ENCODE peak calls at places on chromosomes 12 and 14, in six cellular contexts. E, W, L, F, U and K are unnamed samples.

GRCh38 chr12:73935817-73936216 is 601.8 kb upstream of the ATXN7L3B start:
- DNase-seq in E (no peak), W (no peak), L (no peak), F (no peak), U (peak; percentile 42), K (no peak)

GRCh38 chr12:1948883-1949282 is 30.4 kb upstream of the CACNA2D4 start:
- DNase-seq in E (no peak), W (no peak), L (no peak), F (no peak), U (no peak), K (no peak)

GRCh38 chr14:87013583-87013982 is 979.4 kb downstream of the GALC start:
- DNase-seq in E (no peak), W (peak; percentile 46), L (peak; percentile 16), F (no peak), U (peak; percentile 74), K (peak; percentile 19)

GRCh38 chr14:91996951-91997371 is 42.9 kb downstream of the TRIP11 start:
- DNase-seq in E (no peak), W (peak; percentile 95), L (peak; percentile 26), F (no peak), U (peak; percentile 89), K (peak; percentile 78)

GRCh38 chr12:57372233-57372632 is 58.6 kb downstream of the R3HDM2 start:
- DNase-seq in E (no peak), W (peak; percentile 18), L (no peak), F (no peak), U (no peak), K (no peak)

GRCh38 chr14:57848353-57848752 is 17.5 kb downstream of the SLC35F4 start:
- DNase-seq in E (no peak), W (no peak), L (no peak), F (no peak), U (no peak), K (no peak)

GRCh38 chr14:91482278-91483023 is 27.7 kb downstream of the PPP4R3A start:
- DNase-seq in E (no peak), W (peak; percentile 10), L (peak; percentile 39), F (no peak), U (peak; percentile 71), K (no peak)

GRCh38 chr12:5505751-5506150 is 73.8 kb downstream of the NTF3 start:
- DNase-seq in E (no peak), W (no peak), L (no peak), F (no peak), U (no peak), K (no peak)

GRCh38 chr12:112116232-112117060 is 7.9 kb upstream of the NAA25 start:
- DNase-seq in E (no peak), W (no peak), L (no peak), F (peak; percentile 64), U (no peak), K (peak; percentile 53)

GRCh38 chr12:91877022-91877421 is 268.6 kb downstream of the BTG1 start:
- DNase-seq in E (no peak), W (no peak), L (no peak), F (peak; percentile 51), U (no peak), K (no peak)

GRCh38 chr14:52241102-52241793 is 26.2 kb upstream of the PTGDR start:
- DNase-seq in E (no peak), W (peak; percentile 73), L (peak; percentile 36), F (no peak), U (peak; percentile 92), K (peak; percentile 15)

GRCh38 chr14:68349900-68350323 is 443.0 kb downstream of the ZFP36L1 start:
- DNase-seq in E (peak; percentile 35), W (no peak), L (peak; percentile 81), F (no peak), U (peak; percentile 70), K (no peak)

GRCh38 chr12:6699989-6700645 is 498 bp downstream of the PIANP start:
- DNase-seq in E (no peak), W (no peak), L (no peak), F (no peak), U (peak; percentile 55), K (no peak)

GRCh38 chr12:119624971-119625370 is 31.4 kb downstream of the TMEM233 start:
- DNase-seq in E (no peak), W (no peak), L (no peak), F (no peak), U (no peak), K (no peak)

GRCh38 chr14:89319687-89320086 is 97.3 kb downstream of the FOXN3 start:
- DNase-seq in E (peak; percentile 75), W (no peak), L (no peak), F (no peak), U (no peak), K (no peak)

GRCh38 chr14:33986804-33987203 is 35.9 kb upstream of the EGLN3 start:
- DNase-seq in E (no peak), W (peak; percentile 57), L (peak; percentile 36), F (no peak), U (peak; percentile 13), K (peak; percentile 83)

GRCh38 chr12:27615331-27615891 is 80.8 kb upstream of the REP15 start:
- DNase-seq in E (no peak), W (peak; percentile 81), L (no peak), F (no peak), U (peak; percentile 78), K (no peak)

GRCh38 chr12:116599285-116600122 is 40.3 kb downstream of the MAP1LC3B2 start:
- DNase-seq in E (no peak), W (peak; percentile 32), L (peak; percentile 20), F (peak; percentile 82), U (peak; percentile 89), K (peak; percentile 24)
- H3K4me3 ChIP-seq in E (peak overlapping the region; percentile 30), W (peak overlapping the region; percentile 15), L (peak overlapping the region; percentile 44), F (no peak overlapping the region), U (peak overlapping the region; percentile 66), K (peak overlapping the region; percentile 16)

GRCh38 chr14:24339284-24340151 is at the start of gene RIPK3:
- DNase-seq in E (no peak), W (no peak), L (no peak), F (peak; percentile 87), U (no peak), K (no peak)
- H3K4me3 ChIP-seq in E (no peak within 1 kb of the TSS), W (peak within 1 kb of the TSS; percentile 37), L (no peak within 1 kb of the TSS), F (peak within 1 kb of the TSS; percentile 68), U (peak within 1 kb of the TSS; percentile 81), K (peak within 1 kb of the TSS; percentile 9)

GRCh38 chr14:49583629-49584028 is 2.6 kb downstream of the RPS29 start:
- DNase-seq in E (no peak), W (no peak), L (no peak), F (no peak), U (no peak), K (no peak)
- H3K4me3 ChIP-seq in E (no peak overlapping the region), W (no peak overlapping the region), L (peak overlapping the region; percentile 95), F (no peak overlapping the region), U (peak overlapping the region; percentile 95), K (no peak overlapping the region)

GRCh38 chr12:89707992-89708792 is 446 bp downstream of the ATP2B1 start:
- DNase-seq in E (no peak), W (no peak), L (no peak), F (peak; percentile 72), U (peak; percentile 63), K (no peak)

GRCh38 chr12:89709157-89709993 is 737 bp upstream of the ATP2B1 start:
- DNase-seq in E (peak; percentile 94), W (peak; percentile 98), L (peak; percentile 99), F (peak; percentile 99), U (peak; percentile 100), K (peak; percentile 97)

GRCh38 chr12:89708793-89709156 is at the start of gene ATP2B1:
- DNase-seq in E (no peak), W (peak; percentile 59), L (peak; percentile 61), F (peak; percentile 94), U (peak; percentile 94), K (peak; percentile 53)

GRCh38 chr12:89709994-89710872 is 1.6 kb upstream of the ATP2B1 start:
- DNase-seq in E (no peak), W (peak; percentile 14), L (no peak), F (no peak), U (peak; percentile 69), K (no peak)

GRCh38 chr12:89710873-89711179 is 2.2 kb upstream of the ATP2B1 start:
- DNase-seq in E (no peak), W (no peak), L (no peak), F (no peak), U (no peak), K (no peak)
- H3K4me3 ChIP-seq in E (no peak overlapping the region), W (peak overlapping the region; percentile 94), L (peak overlapping the region; percentile 81), F (no peak overlapping the region), U (peak overlapping the region; percentile 99), K (no peak overlapping the region)

GRCh38 chr14:73758392-73759182 is 44.4 kb upstream of the PNMA1 start:
- DNase-seq in E (no peak), W (no peak), L (no peak), F (peak; percentile 89), U (peak; percentile 74), K (no peak)

GRCh38 chr14:73759183-73759713 is 45.1 kb upstream of the PNMA1 start:
- DNase-seq in E (no peak), W (no peak), L (no peak), F (peak; percentile 83), U (peak; percentile 79), K (no peak)

GRCh38 chr14:73757381-73757780 is 43.2 kb upstream of the PNMA1 start:
- DNase-seq in E (no peak), W (no peak), L (no peak), F (no peak), U (no peak), K (no peak)

GRCh38 chr14:73759714-73760597 is 45.8 kb upstream of the PNMA1 start:
- DNase-seq in E (peak; percentile 90), W (peak; percentile 97), L (peak; percentile 97), F (peak; percentile 98), U (peak; percentile 99), K (peak; percentile 95)

GRCh38 chr14:73757876-73758391 is 43.8 kb upstream of the PNMA1 start:
- DNase-seq in E (no peak), W (no peak), L (no peak), F (no peak), U (peak; percentile 35), K (no peak)
- H3K4me3 ChIP-seq in E (peak overlapping the region; percentile 69), W (peak overlapping the region; percentile 79), L (peak overlapping the region; percentile 91), F (peak overlapping the region; percentile 87), U (peak overlapping the region; percentile 86), K (peak overlapping the region; percentile 70)

DNA sequence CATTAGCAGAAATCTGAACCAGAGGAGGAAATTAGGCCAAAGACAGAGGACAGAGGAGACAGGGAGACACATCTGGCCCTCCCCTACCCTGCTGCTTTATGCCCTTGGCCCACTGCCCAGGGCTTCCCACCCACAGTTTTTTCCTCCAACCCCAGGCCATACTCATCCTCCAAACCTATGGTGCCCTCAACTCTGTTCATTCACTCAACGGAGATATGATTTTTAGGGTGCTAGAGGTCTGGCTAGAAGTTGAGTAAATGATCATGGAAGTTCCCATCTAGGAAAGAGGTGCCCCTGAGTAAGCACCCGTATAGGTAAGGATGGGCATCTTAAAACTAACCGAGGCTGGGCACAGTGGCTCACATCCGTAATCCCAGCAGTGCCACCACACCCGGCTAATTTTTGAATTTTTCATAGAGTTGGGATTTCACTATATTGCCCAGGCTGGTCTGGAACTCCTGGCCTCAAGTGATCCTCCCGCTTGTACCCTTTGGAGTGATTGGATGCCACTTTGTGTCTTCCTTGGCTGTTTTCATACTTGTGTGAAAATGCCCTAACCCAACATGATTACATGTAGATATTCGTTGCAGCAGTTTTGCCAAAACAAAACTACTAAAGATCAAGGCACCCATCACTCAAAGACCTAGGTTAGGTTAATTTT is 4.4 kb downstream of the KRT18 start:
- DNase-seq in E (no peak), W (no peak), L (no peak), F (no peak), U (no peak), K (no peak)
- H3K4me3 ChIP-seq in E (no peak overlapping the region), W (no peak overlapping the region), L (no peak overlapping the region), F (no peak overlapping the region), U (no peak overlapping the region), K (no peak overlapping the region)